ENCODE peak calls at places on chromosomes 12 and 14, in nine cellular contexts. One of them, this sample, is unnamed.

GRCh38 chr14:100979780-100980179 is 76.3 kb upstream of the RTL1 start:
- DNase-seq in progenitor cell of endocrine pancreas: no peak
- DNase-seq in uterus: no peak
- DNase-seq in mammary epithelial cell: peak
- DNase-seq in psoas muscle: no peak
- DNase-seq in CD4-positive, alpha-beta T cell: no peak
- DNase-seq in mesothelial cell of epicardium: no peak
- DNase-seq in mucosa of descending colon: no peak
- DNase-seq in GM13976: no peak
- DNase-seq in this sample: no peak

GRCh38 chr12:88578821-88579518 is 1.3 kb downstream of the KITLG start:
- DNase-seq in progenitor cell of endocrine pancreas: peak
- DNase-seq in uterus: no peak
- DNase-seq in mammary epithelial cell: peak
- DNase-seq in psoas muscle: peak
- DNase-seq in CD4-positive, alpha-beta T cell: no peak
- DNase-seq in mesothelial cell of epicardium: no peak
- DNase-seq in mucosa of descending colon: peak
- DNase-seq in GM13976: no peak
- DNase-seq in this sample: no peak

GRCh38 chr12:54701940-54702592 is 53.9 kb upstream of the DCD start:
- DNase-seq in progenitor cell of endocrine pancreas: no peak
- DNase-seq in uterus: no peak
- DNase-seq in mammary epithelial cell: peak
- DNase-seq in psoas muscle: no peak
- DNase-seq in CD4-positive, alpha-beta T cell: no peak
- DNase-seq in mesothelial cell of epicardium: no peak
- DNase-seq in mucosa of descending colon: no peak
- DNase-seq in GM13976: peak
- DNase-seq in this sample: peak

GRCh38 chr12:22333186-22333745 is 1.2 kb downstream of the ST8SIA1 start:
- DNase-seq in progenitor cell of endocrine pancreas: no peak
- DNase-seq in uterus: no peak
- DNase-seq in mammary epithelial cell: no peak
- DNase-seq in psoas muscle: no peak
- DNase-seq in CD4-positive, alpha-beta T cell: no peak
- DNase-seq in mesothelial cell of epicardium: no peak
- DNase-seq in mucosa of descending colon: no peak
- DNase-seq in GM13976: no peak
- DNase-seq in this sample: no peak

GRCh38 chr12:46261658-46262057 is 7.2 kb downstream of the SLC38A1 start:
- DNase-seq in progenitor cell of endocrine pancreas: no peak
- DNase-seq in uterus: no peak
- DNase-seq in mammary epithelial cell: no peak
- DNase-seq in psoas muscle: no peak
- DNase-seq in CD4-positive, alpha-beta T cell: no peak
- DNase-seq in mesothelial cell of epicardium: no peak
- DNase-seq in mucosa of descending colon: no peak
- DNase-seq in GM13976: no peak
- DNase-seq in this sample: no peak

GRCh38 chr12:91370086-91370868 is 187.7 kb upstream of the DCN start:
- DNase-seq in progenitor cell of endocrine pancreas: no peak
- DNase-seq in uterus: no peak
- DNase-seq in mammary epithelial cell: no peak
- DNase-seq in psoas muscle: no peak
- DNase-seq in CD4-positive, alpha-beta T cell: no peak
- DNase-seq in mesothelial cell of epicardium: no peak
- DNase-seq in mucosa of descending colon: no peak
- DNase-seq in GM13976: no peak
- DNase-seq in this sample: no peak

GRCh38 chr12:46571593-46571992 is 199.0 kb upstream of the SLC38A2 start:
- DNase-seq in progenitor cell of endocrine pancreas: no peak
- DNase-seq in uterus: no peak
- DNase-seq in mammary epithelial cell: no peak
- DNase-seq in psoas muscle: no peak
- DNase-seq in CD4-positive, alpha-beta T cell: no peak
- DNase-seq in mesothelial cell of epicardium: no peak
- DNase-seq in mucosa of descending colon: no peak
- DNase-seq in GM13976: no peak
- DNase-seq in this sample: no peak

GRCh38 chr14:65738339-65738738 is 325.8 kb downstream of the FUT8 start:
- DNase-seq in progenitor cell of endocrine pancreas: no peak
- DNase-seq in uterus: no peak
- DNase-seq in mammary epithelial cell: no peak
- DNase-seq in psoas muscle: no peak
- DNase-seq in CD4-positive, alpha-beta T cell: no peak
- DNase-seq in mesothelial cell of epicardium: no peak
- DNase-seq in mucosa of descending colon: no peak
- DNase-seq in GM13976: no peak
- DNase-seq in this sample: no peak

GRCh38 chr12:25151476-25151875 is 43.5 kb downstream of the DNAI7 start:
- DNase-seq in progenitor cell of endocrine pancreas: no peak
- DNase-seq in uterus: peak
- DNase-seq in mammary epithelial cell: peak
- DNase-seq in psoas muscle: no peak
- DNase-seq in CD4-positive, alpha-beta T cell: no peak
- DNase-seq in mesothelial cell of epicardium: peak
- DNase-seq in mucosa of descending colon: no peak
- DNase-seq in GM13976: no peak
- DNase-seq in this sample: no peak

GRCh38 chr14:104931323-104931770 is 6.7 kb downstream of the PLD4 start:
- DNase-seq in progenitor cell of endocrine pancreas: no peak
- DNase-seq in uterus: peak
- DNase-seq in mammary epithelial cell: no peak
- DNase-seq in psoas muscle: no peak
- DNase-seq in CD4-positive, alpha-beta T cell: peak
- DNase-seq in mesothelial cell of epicardium: no peak
- DNase-seq in mucosa of descending colon: no peak
- DNase-seq in GM13976: no peak
- DNase-seq in this sample: peak

GRCh38 chr14:102717211-102717610 is 60.0 kb upstream of the TRAF3 start:
- DNase-seq in progenitor cell of endocrine pancreas: no peak
- DNase-seq in uterus: no peak
- DNase-seq in mammary epithelial cell: no peak
- DNase-seq in psoas muscle: no peak
- DNase-seq in CD4-positive, alpha-beta T cell: no peak
- DNase-seq in mesothelial cell of epicardium: no peak
- DNase-seq in mucosa of descending colon: no peak
- DNase-seq in GM13976: no peak
- DNase-seq in this sample: no peak

GRCh38 chr14:96084796-96085195 is 45.6 kb downstream of the C14orf132 start:
- DNase-seq in progenitor cell of endocrine pancreas: no peak
- DNase-seq in uterus: no peak
- DNase-seq in mammary epithelial cell: no peak
- DNase-seq in psoas muscle: peak
- DNase-seq in CD4-positive, alpha-beta T cell: no peak
- DNase-seq in mesothelial cell of epicardium: no peak
- DNase-seq in mucosa of descending colon: no peak
- DNase-seq in GM13976: no peak
- DNase-seq in this sample: no peak

GRCh38 chr14:65095633-65096205 is 6.6 kb downstream of the MAX start:
- DNase-seq in progenitor cell of endocrine pancreas: no peak
- DNase-seq in uterus: peak
- DNase-seq in mammary epithelial cell: no peak
- DNase-seq in psoas muscle: peak
- DNase-seq in CD4-positive, alpha-beta T cell: no peak
- DNase-seq in mesothelial cell of epicardium: no peak
- DNase-seq in mucosa of descending colon: no peak
- DNase-seq in GM13976: no peak
- DNase-seq in this sample: no peak

GRCh38 chr14:100888789-100889315 is 14.7 kb downstream of the RTL1 start:
- DNase-seq in progenitor cell of endocrine pancreas: no peak
- DNase-seq in uterus: peak
- DNase-seq in mammary epithelial cell: no peak
- DNase-seq in psoas muscle: no peak
- DNase-seq in CD4-positive, alpha-beta T cell: no peak
- DNase-seq in mesothelial cell of epicardium: no peak
- DNase-seq in mucosa of descending colon: no peak
- DNase-seq in GM13976: no peak
- DNase-seq in this sample: no peak

DNA sequence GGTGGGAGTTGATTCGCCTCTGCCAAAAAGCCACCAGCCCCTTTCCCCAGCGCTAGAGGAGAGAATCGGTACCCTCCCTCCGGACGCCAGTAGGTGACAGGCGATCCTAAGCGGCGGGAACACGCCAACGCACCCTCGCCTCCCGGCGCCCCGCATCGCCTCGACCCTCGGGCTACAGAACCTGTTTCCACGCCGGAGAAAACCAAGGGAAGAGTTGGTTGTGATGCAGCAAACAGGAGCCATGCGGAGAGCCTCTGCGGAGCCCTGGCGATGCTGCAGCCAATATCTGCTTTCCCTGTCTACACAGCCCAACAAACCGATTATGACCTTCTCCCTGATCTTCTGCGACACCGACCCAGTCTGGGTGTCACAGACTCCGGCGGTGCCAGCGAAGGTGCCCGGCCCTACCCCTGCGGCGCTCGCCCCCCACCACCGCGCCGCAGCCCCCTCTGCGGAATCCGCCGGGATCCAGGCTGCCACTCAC is 523 bp downstream of the PRICKLE1 start:
- DNase-seq in progenitor cell of endocrine pancreas: peak
- DNase-seq in uterus: peak
- DNase-seq in mammary epithelial cell: peak
- DNase-seq in psoas muscle: peak
- DNase-seq in CD4-positive, alpha-beta T cell: no peak
- DNase-seq in mesothelial cell of epicardium: peak
- DNase-seq in mucosa of descending colon: peak
- DNase-seq in GM13976: peak
- DNase-seq in this sample: peak
- TF ChIP-seq CTCF in progenitor cell of endocrine pancreas: peak
- TF ChIP-seq CTCF in uterus: peak
- TF ChIP-seq CTCF in mammary epithelial cell: peak
- TF ChIP-seq CTCF in psoas muscle: peak
- TF ChIP-seq CTCF in CD4-positive, alpha-beta T cell: no peak
- TF ChIP-seq CTCF in mesothelial cell of epicardium: no peak
- TF ChIP-seq CTCF in mucosa of descending colon: no peak
- TF ChIP-seq CTCF in GM13976: peak
- TF ChIP-seq CTCF in this sample: peak

GRCh38 chr12:96064966-96065365 is 29.6 kb upstream of the LTA4H start:
- DNase-seq in progenitor cell of endocrine pancreas: no peak
- DNase-seq in uterus: no peak
- DNase-seq in mammary epithelial cell: no peak
- DNase-seq in psoas muscle: no peak
- DNase-seq in CD4-positive, alpha-beta T cell: no peak
- DNase-seq in mesothelial cell of epicardium: no peak
- DNase-seq in mucosa of descending colon: no peak
- DNase-seq in GM13976: no peak
- DNase-seq in this sample: no peak

GRCh38 chr12:96061864-96062453 is 26.6 kb upstream of the LTA4H start:
- DNase-seq in progenitor cell of endocrine pancreas: peak
- DNase-seq in uterus: peak
- DNase-seq in mammary epithelial cell: peak
- DNase-seq in psoas muscle: peak
- DNase-seq in CD4-positive, alpha-beta T cell: peak
- DNase-seq in mesothelial cell of epicardium: peak
- DNase-seq in mucosa of descending colon: peak
- DNase-seq in GM13976: peak
- DNase-seq in this sample: peak

GRCh38 chr12:96061323-96061722 is 25.9 kb upstream of the LTA4H start:
- DNase-seq in progenitor cell of endocrine pancreas: no peak
- DNase-seq in uterus: no peak
- DNase-seq in mammary epithelial cell: no peak
- DNase-seq in psoas muscle: no peak
- DNase-seq in CD4-positive, alpha-beta T cell: no peak
- DNase-seq in mesothelial cell of epicardium: no peak
- DNase-seq in mucosa of descending colon: no peak
- DNase-seq in GM13976: no peak
- DNase-seq in this sample: no peak

GRCh38 chr12:96064266-96064665 is 28.9 kb upstream of the LTA4H start:
- DNase-seq in progenitor cell of endocrine pancreas: no peak
- DNase-seq in uterus: no peak
- DNase-seq in mammary epithelial cell: no peak
- DNase-seq in psoas muscle: no peak
- DNase-seq in CD4-positive, alpha-beta T cell: no peak
- DNase-seq in mesothelial cell of epicardium: no peak
- DNase-seq in mucosa of descending colon: no peak
- DNase-seq in GM13976: no peak
- DNase-seq in this sample: no peak

GRCh38 chr12:96063046-96063445 is 27.7 kb upstream of the LTA4H start:
- DNase-seq in progenitor cell of endocrine pancreas: no peak
- DNase-seq in uterus: no peak
- DNase-seq in mammary epithelial cell: no peak
- DNase-seq in psoas muscle: no peak
- DNase-seq in CD4-positive, alpha-beta T cell: no peak
- DNase-seq in mesothelial cell of epicardium: no peak
- DNase-seq in mucosa of descending colon: no peak
- DNase-seq in GM13976: no peak
- DNase-seq in this sample: no peak
- TF ChIP-seq CTCF in progenitor cell of endocrine pancreas: no peak
- TF ChIP-seq CTCF in uterus: no peak
- TF ChIP-seq CTCF in mammary epithelial cell: no peak
- TF ChIP-seq CTCF in psoas muscle: no peak
- TF ChIP-seq CTCF in CD4-positive, alpha-beta T cell: peak
- TF ChIP-seq CTCF in mesothelial cell of epicardium: no peak
- TF ChIP-seq CTCF in mucosa of descending colon: no peak
- TF ChIP-seq CTCF in GM13976: no peak
- TF ChIP-seq CTCF in this sample: no peak

DNA sequence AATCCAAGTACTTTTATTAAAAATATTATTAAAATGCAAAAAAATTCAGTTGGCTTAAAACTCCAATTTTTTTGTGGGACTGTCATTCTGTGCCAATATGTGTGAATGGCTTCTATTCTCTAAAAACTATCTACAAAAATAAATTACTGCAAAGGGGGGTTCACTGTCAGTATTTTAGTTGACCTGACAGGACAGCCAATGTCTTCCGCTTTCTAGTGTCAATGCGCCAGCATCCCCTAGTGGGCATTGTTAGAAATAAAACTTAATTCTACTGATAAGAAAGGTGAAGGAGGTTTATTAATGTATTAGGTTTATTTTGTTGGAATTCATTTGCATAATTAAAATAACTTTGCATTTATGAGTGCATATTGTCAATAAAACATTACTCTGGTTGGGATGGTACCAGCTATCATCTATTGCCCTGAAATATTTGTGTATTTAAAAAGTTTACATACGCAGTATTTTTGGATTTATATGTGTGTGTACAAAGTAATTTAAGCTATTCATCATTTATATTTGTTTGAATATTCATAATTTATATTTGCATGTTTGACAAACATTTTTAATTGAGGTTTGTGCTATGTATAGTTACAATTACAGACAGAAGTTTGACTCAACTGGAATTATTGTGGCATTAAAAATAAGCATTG is 527.2 kb downstream of the FLRT2 start:
- DNase-seq in progenitor cell of endocrine pancreas: no peak
- DNase-seq in uterus: no peak
- DNase-seq in mammary epithelial cell: no peak
- DNase-seq in psoas muscle: no peak
- DNase-seq in CD4-positive, alpha-beta T cell: no peak
- DNase-seq in mesothelial cell of epicardium: no peak
- DNase-seq in mucosa of descending colon: no peak
- DNase-seq in GM13976: no peak
- DNase-seq in this sample: peak
- TF ChIP-seq CTCF in progenitor cell of endocrine pancreas: peak
- TF ChIP-seq CTCF in uterus: peak
- TF ChIP-seq CTCF in mammary epithelial cell: peak
- TF ChIP-seq CTCF in psoas muscle: peak
- TF ChIP-seq CTCF in CD4-positive, alpha-beta T cell: peak
- TF ChIP-seq CTCF in mesothelial cell of epicardium: peak
- TF ChIP-seq CTCF in mucosa of descending colon: no peak
- TF ChIP-seq CTCF in GM13976: peak
- TF ChIP-seq CTCF in this sample: peak

GRCh38 chr12:3303410-3304136 is 187.4 kb upstream of the PRMT8 start:
- DNase-seq in progenitor cell of endocrine pancreas: no peak
- DNase-seq in uterus: no peak
- DNase-seq in mammary epithelial cell: peak
- DNase-seq in psoas muscle: no peak
- DNase-seq in CD4-positive, alpha-beta T cell: no peak
- DNase-seq in mesothelial cell of epicardium: no peak
- DNase-seq in mucosa of descending colon: no peak
- DNase-seq in GM13976: no peak
- DNase-seq in this sample: no peak
- TF ChIP-seq CTCF in progenitor cell of endocrine pancreas: peak
- TF ChIP-seq CTCF in uterus: no peak
- TF ChIP-seq CTCF in mammary epithelial cell: peak
- TF ChIP-seq CTCF in psoas muscle: no peak
- TF ChIP-seq CTCF in CD4-positive, alpha-beta T cell: no peak
- TF ChIP-seq CTCF in mesothelial cell of epicardium: no peak
- TF ChIP-seq CTCF in mucosa of descending colon: no peak
- TF ChIP-seq CTCF in GM13976: no peak
- TF ChIP-seq CTCF in this sample: no peak